ENCODE peak calls at places on chromosomes 2 and 18, in four cellular contexts. C is A549, M is HepG2, Z is H1. D is an unnamed sample.

GRCh38 chr18:8890957-8891464 is 185.7 kb downstream of the MTCL1 start:
- DNase-seq in M (peak; percentile 39), C (peak; percentile 92), Z (peak; percentile 60), D (peak; percentile 65)

GRCh38 chr2:205686231-205687017 is 4.1 kb downstream of the NRP2 start:
- DNase-seq in C (no peak), Z (no peak), M (no peak), D (no peak)

GRCh38 chr2:170525566-170525900 is 189.6 kb upstream of the SP5 start:
- DNase-seq in C (peak; percentile 60), Z (no peak), M (peak; percentile 24), D (no peak)

GRCh38 chr2:54947596-54948519 is 102.4 kb downstream of the RTN4 start:
- DNase-seq in C (no peak), M (no peak), Z (no peak), D (no peak)

GRCh38 chr18:67730884-67731283 is 214.4 kb upstream of the DSEL start:
- DNase-seq in C (peak; percentile 49), M (no peak), Z (no peak), D (no peak)

GRCh38 chr2:98479959-98480524 is 35.4 kb downstream of the INPP4A start:
- DNase-seq in Z (no peak), C (no peak), M (no peak), D (no peak)

GRCh38 chr2:179612108-179612507 is 249.3 kb downstream of the ZNF385B start:
- DNase-seq in C (no peak), Z (no peak), M (no peak), D (no peak)

GRCh38 chr2:29518988-29519925 is 402.1 kb downstream of the ALK start:
- DNase-seq in M (no peak), C (no peak), Z (no peak), D (no peak)

GRCh38 chr2:42809131-42809875 is 16.9 kb upstream of the HAAO start:
- DNase-seq in M (no peak), Z (no peak), C (no peak), D (no peak)

GRCh38 chr2:232410238-232410900 is 3.7 kb downstream of the ALPG start:
- DNase-seq in Z (no peak), M (no peak), C (no peak), D (no peak)

GRCh38 chr2:222709191-222709891 is 37.9 kb downstream of the MOGAT1 start:
- DNase-seq in M (peak; percentile 99), Z (no peak), C (peak; percentile 88), D (peak; percentile 83)

GRCh38 chr2:155310589-155310988 is 612.1 kb downstream of the KCNJ3 start:
- DNase-seq in Z (no peak), C (peak; percentile 33), M (peak; percentile 21), D (peak; percentile 9)

GRCh38 chr2:70947556-70948184 is 12.0 kb downstream of the ATP6V1B1 start:
- DNase-seq in M (no peak), Z (no peak), C (no peak), D (no peak)

GRCh38 chr2:159497256-159497655 is 119.1 kb downstream of the BAZ2B start:
- DNase-seq in M (peak; percentile 41), Z (no peak), C (peak; percentile 82), D (peak; percentile 75)

GRCh38 chr2:145096582-145096981 is 576.7 kb upstream of the ZEB2 start:
- DNase-seq in C (peak; percentile 18), Z (no peak), M (no peak), D (peak; percentile 7)

GRCh38 chr18:48943736-48944527 is 6.8 kb downstream of the SMAD7 start:
- DNase-seq in Z (no peak), C (no peak), M (no peak), D (no peak)

GRCh38 chr2:225400546-225400945 is 1.0 kb downstream of the NYAP2 start:
- DNase-seq in M (no peak), C (no peak), Z (no peak), D (no peak)

GRCh38 chr2:123688504-123688903 is 336.6 kb upstream of the CNTNAP5 start:
- DNase-seq in Z (no peak), C (no peak), M (no peak), D (no peak)

GRCh38 chr18:35703043-35703688 is 121.6 kb downstream of the GALNT1 start:
- DNase-seq in M (peak; percentile 94), C (peak; percentile 10), Z (no peak), D (no peak)
- TF ChIP-seq RNF2 in M (no peak), C (no peak), Z (no peak), D (no peak)

DNA sequence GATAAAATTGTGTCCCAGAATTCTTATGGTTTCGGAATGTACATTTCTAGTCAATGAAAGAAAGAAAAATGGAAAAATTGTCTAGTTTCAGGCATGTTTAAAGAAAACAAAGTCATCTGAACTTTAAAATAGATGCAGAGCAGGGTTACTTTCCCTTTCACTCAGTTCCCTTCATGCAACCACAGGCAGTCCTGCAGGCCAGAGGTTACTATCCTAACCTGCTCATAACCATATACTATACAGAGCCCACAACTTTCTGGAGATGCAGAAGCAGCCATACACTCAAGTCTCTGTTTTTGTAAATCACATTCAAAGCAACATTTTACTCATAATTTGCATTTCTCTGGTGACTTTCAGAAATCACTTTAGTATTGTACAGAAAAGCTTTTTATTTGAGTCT is 690.3 kb downstream of the MBD2 start:
- DNase-seq in Z (no peak), C (no peak), M (no peak), D (no peak)
- TF ChIP-seq RNF2 in Z (no peak), C (no peak), M (no peak), D (no peak)

GRCh38 chr2:20596973-20597867 is 53.7 kb downstream of the HS1BP3 start:
- DNase-seq in Z (no peak), C (no peak), M (peak; percentile 100), D (no peak)
- TF ChIP-seq RNF2 in Z (no peak), C (no peak), M (peak; percentile 89), D (no peak)

DNA sequence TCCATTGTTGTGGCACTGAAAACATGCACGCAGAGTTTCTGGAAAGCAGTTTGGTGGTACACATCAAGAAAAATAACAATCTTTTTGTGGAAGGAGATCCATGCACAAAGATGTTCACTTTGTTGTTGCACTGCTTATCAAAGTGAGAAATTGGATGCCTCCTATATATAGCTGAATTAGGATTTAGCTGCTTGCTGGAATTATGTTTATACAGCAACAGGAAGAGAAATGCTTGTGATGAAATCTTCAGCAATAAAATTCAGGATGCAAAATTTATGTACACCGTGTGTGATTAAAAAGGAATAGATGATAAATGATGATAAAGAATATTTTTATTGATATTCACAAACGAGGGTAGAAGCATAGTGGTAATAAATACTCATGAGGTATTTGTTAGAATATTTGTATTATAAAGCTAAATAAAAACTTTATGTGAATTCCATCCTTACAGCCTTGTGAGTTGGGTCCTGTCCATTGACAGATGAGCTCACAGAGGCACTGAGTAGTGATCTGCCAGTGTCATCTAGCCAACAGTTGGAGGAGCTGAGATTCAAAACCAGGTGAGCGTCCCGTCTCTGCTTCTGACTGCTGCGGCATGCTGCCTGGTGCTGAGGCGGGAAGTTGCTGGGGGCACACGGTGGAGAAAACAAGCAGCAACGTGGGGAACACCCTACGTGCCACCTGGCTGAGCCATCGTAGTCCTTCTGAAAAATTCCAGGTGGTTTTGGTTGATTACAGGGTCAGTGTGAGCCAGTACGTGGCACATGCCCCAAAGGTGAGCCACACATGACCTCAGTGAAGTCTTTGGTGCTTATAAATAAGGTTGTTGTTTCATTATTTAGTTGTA is 80.2 kb downstream of the ASAP2 start:
- DNase-seq in C (no peak), M (no peak), Z (no peak), D (no peak)
- TF ChIP-seq RNF2 in C (no peak), M (no peak), Z (no peak), D (no peak)

GRCh38 chr18:2897015-2897414 is 50.2 kb downstream of the EMILIN2 start:
- DNase-seq in C (no peak), Z (no peak), M (no peak), D (no peak)

GRCh38 chr18:2895391-2895790 is 48.6 kb downstream of the EMILIN2 start:
- DNase-seq in C (no peak), Z (no peak), M (no peak), D (no peak)

GRCh38 chr18:2900742-2901404 is 54.1 kb downstream of the EMILIN2 start:
- DNase-seq in Z (no peak), M (no peak), C (no peak), D (no peak)

GRCh38 chr18:2897448-2898052 is 50.7 kb downstream of the EMILIN2 start:
- DNase-seq in M (no peak), C (no peak), Z (no peak), D (no peak)

GRCh38 chr18:2898131-2898640 is 51.4 kb downstream of the EMILIN2 start:
- DNase-seq in C (no peak), Z (no peak), M (no peak), D (peak; percentile 46)
- TF ChIP-seq RNF2 in C (no peak), Z (no peak), M (no peak), D (no peak)

DNA sequence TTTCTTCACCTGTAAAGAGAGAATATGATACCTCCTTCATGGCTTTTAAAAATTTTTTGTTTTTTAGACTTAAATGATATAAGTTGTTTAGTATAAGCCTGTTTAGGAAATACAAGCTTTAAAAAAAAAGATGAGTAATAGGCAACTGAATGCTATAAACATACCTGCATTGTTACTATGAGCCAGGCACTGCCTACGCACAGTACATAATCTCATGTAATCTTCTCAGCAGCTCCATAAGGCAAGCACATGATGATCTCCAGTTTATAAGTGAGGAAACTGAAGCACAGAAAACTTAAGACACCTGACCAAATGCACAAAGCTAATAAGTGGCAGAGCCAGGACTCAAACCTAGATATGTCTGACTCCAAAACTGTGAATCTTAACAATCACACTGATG is 156.3 kb upstream of the SLC1A4 start:
- DNase-seq in C (no peak), Z (no peak), M (no peak), D (no peak)
- TF ChIP-seq RNF2 in C (no peak), Z (no peak), M (no peak), D (no peak)

GRCh38 chr2:234991290-234991689 is 39.5 kb downstream of the SH3BP4 start:
- DNase-seq in Z (no peak), M (no peak), C (no peak), D (no peak)

GRCh38 chr2:234990300-234990699 is 38.5 kb downstream of the SH3BP4 start:
- DNase-seq in Z (no peak), M (no peak), C (no peak), D (no peak)

GRCh38 chr2:234988491-234988890 is 36.7 kb downstream of the SH3BP4 start:
- DNase-seq in M (no peak), Z (no peak), C (no peak), D (no peak)

GRCh38 chr2:234987754-234988153 is 35.9 kb downstream of the SH3BP4 start:
- DNase-seq in C (no peak), Z (no peak), M (no peak), D (no peak)

GRCh38 chr2:234989183-234989701 is 37.4 kb downstream of the SH3BP4 start:
- DNase-seq in Z (no peak), C (no peak), M (no peak), D (no peak)
- TF ChIP-seq RNF2 in Z (no peak), C (no peak), M (no peak), D (no peak)

D was measured in K562.